ENCODE peak calls at places on chromosomes 7 and 10, in four cellular contexts. One of them, this sample, is unnamed.
A peak's percentile ranks its signal among the peaks of the same experiment; 100 is the strongest.

GRCh38 chr10:22475857-22476600 is 130.7 kb downstream of the SPAG6 start:
- DNase-seq in GM03348: peak; percentile 50
- DNase-seq in NCI-H187: no peak
- DNase-seq in NB4: peak; percentile 14
- DNase-seq in this sample: no peak

GRCh38 chr10:69715156-69715898 is 85.3 kb downstream of the FAM241B start:
- DNase-seq in GM03348: no peak
- DNase-seq in NB4: no peak
- DNase-seq in NCI-H187: no peak
- DNase-seq in this sample: no peak

GRCh38 chr7:25122373-25122772 is 2.7 kb downstream of the CYCS start:
- DNase-seq in NCI-H187: no peak
- DNase-seq in GM03348: peak; percentile 35
- DNase-seq in NB4: no peak
- DNase-seq in this sample: no peak

GRCh38 chr7:134693256-134693655 is 46.6 kb downstream of the BPGM start:
- DNase-seq in NB4: no peak
- DNase-seq in GM03348: peak; percentile 85
- DNase-seq in NCI-H187: no peak
- DNase-seq in this sample: no peak

GRCh38 chr7:115153770-115154468 is 232.0 kb downstream of the MDFIC start:
- DNase-seq in NCI-H187: no peak
- DNase-seq in NB4: no peak
- DNase-seq in GM03348: peak; percentile 5
- DNase-seq in this sample: no peak

GRCh38 chr7:30090111-30090510 is 44.7 kb upstream of the MTURN start:
- DNase-seq in NCI-H187: no peak
- DNase-seq in NB4: no peak
- DNase-seq in GM03348: no peak
- DNase-seq in this sample: no peak

GRCh38 chr10:21523557-21524008 is 1.9 kb downstream of the SKIDA1 start:
- DNase-seq in NB4: no peak
- DNase-seq in GM03348: no peak
- DNase-seq in NCI-H187: no peak
- DNase-seq in this sample: no peak

GRCh38 chr7:127675716-127676115 is 23.7 kb downstream of the SND1 start:
- DNase-seq in NB4: no peak
- DNase-seq in NCI-H187: no peak
- DNase-seq in GM03348: no peak
- DNase-seq in this sample: no peak

GRCh38 chr7:16967174-16967868 is 85.5 kb upstream of the AGR3 start:
- DNase-seq in GM03348: peak; percentile 64
- DNase-seq in NCI-H187: no peak
- DNase-seq in NB4: no peak
- DNase-seq in this sample: no peak

GRCh38 chr10:42583828-42584227 is 54.5 kb downstream of the ZNF33B start:
- DNase-seq in NB4: peak; percentile 30
- DNase-seq in GM03348: no peak
- DNase-seq in NCI-H187: no peak
- DNase-seq in this sample: no peak